ENCODE peak calls at places on chromosomes 16 and 17, in eight cellular contexts. One of them, this sample, is unnamed.

GRCh38 chr16:73434621-73435020 is 386.7 kb upstream of the ZFHX3 start:
- DNase-seq in progenitor cell of endocrine pancreas: no peak
- DNase-seq in fibroblast of pulmonary artery: no peak
- DNase-seq in AG10803: no peak
- DNase-seq in left ventricle myocardium inferior: no peak
- DNase-seq in uterus: no peak
- DNase-seq in brain microvascular endothelial cell: no peak
- DNase-seq in AG04450: no peak
- DNase-seq in this sample: no peak

GRCh38 chr16:75621170-75621477 is 2.0 kb downstream of the ADAT1 start:
- DNase-seq in fibroblast of pulmonary artery: peak; percentile 63
- DNase-seq in uterus: no peak
- DNase-seq in left ventricle myocardium inferior: no peak
- DNase-seq in AG10803: peak; percentile 47
- DNase-seq in brain microvascular endothelial cell: no peak
- DNase-seq in AG04450: no peak
- DNase-seq in progenitor cell of endocrine pancreas: no peak
- DNase-seq in this sample: no peak

GRCh38 chr17:70604854-70605253 is 435.5 kb downstream of the KCNJ2 start:
- DNase-seq in brain microvascular endothelial cell: no peak
- DNase-seq in AG04450: no peak
- DNase-seq in left ventricle myocardium inferior: no peak
- DNase-seq in AG10803: no peak
- DNase-seq in progenitor cell of endocrine pancreas: no peak
- DNase-seq in fibroblast of pulmonary artery: no peak
- DNase-seq in uterus: no peak
- DNase-seq in this sample: no peak

GRCh38 chr16:81485824-81486554 is 41.4 kb downstream of the CMIP start:
- DNase-seq in AG04450: no peak
- DNase-seq in brain microvascular endothelial cell: peak; percentile 76
- DNase-seq in uterus: no peak
- DNase-seq in progenitor cell of endocrine pancreas: no peak
- DNase-seq in left ventricle myocardium inferior: no peak
- DNase-seq in AG10803: peak; percentile 45
- DNase-seq in fibroblast of pulmonary artery: peak; percentile 25
- DNase-seq in this sample: no peak

GRCh38 chr16:85594621-85595298 is 18.4 kb upstream of the GSE1 start:
- DNase-seq in brain microvascular endothelial cell: no peak
- DNase-seq in AG04450: no peak
- DNase-seq in left ventricle myocardium inferior: no peak
- DNase-seq in uterus: no peak
- DNase-seq in progenitor cell of endocrine pancreas: no peak
- DNase-seq in fibroblast of pulmonary artery: no peak
- DNase-seq in AG10803: no peak
- DNase-seq in this sample: no peak

GRCh38 chr16:65214196-65214595 is 92.3 kb upstream of the CDH11 start:
- DNase-seq in brain microvascular endothelial cell: no peak
- DNase-seq in left ventricle myocardium inferior: no peak
- DNase-seq in AG04450: no peak
- DNase-seq in fibroblast of pulmonary artery: peak; percentile 26
- DNase-seq in AG10803: peak; percentile 32
- DNase-seq in progenitor cell of endocrine pancreas: no peak
- DNase-seq in uterus: no peak
- DNase-seq in this sample: no peak

GRCh38 chr17:73647767-73648542 is 3.7 kb upstream of the SDK2 start:
- DNase-seq in AG10803: no peak
- DNase-seq in uterus: no peak
- DNase-seq in left ventricle myocardium inferior: no peak
- DNase-seq in brain microvascular endothelial cell: no peak
- DNase-seq in fibroblast of pulmonary artery: no peak
- DNase-seq in progenitor cell of endocrine pancreas: no peak
- DNase-seq in AG04450: no peak
- DNase-seq in this sample: no peak

GRCh38 chr17:42133461-42134041 is 10.9 kb downstream of the HSPB9 start:
- DNase-seq in progenitor cell of endocrine pancreas: no peak
- DNase-seq in left ventricle myocardium inferior: no peak
- DNase-seq in uterus: no peak
- DNase-seq in brain microvascular endothelial cell: no peak
- DNase-seq in AG04450: no peak
- DNase-seq in fibroblast of pulmonary artery: no peak
- DNase-seq in AG10803: no peak
- DNase-seq in this sample: no peak

GRCh38 chr17:7589204-7589868 is 558 bp downstream of the SOX15 start:
- DNase-seq in uterus: peak; percentile 88
- DNase-seq in AG10803: peak; percentile 83
- DNase-seq in left ventricle myocardium inferior: peak; percentile 87
- DNase-seq in fibroblast of pulmonary artery: peak; percentile 88
- DNase-seq in AG04450: no peak
- DNase-seq in progenitor cell of endocrine pancreas: peak; percentile 58
- DNase-seq in brain microvascular endothelial cell: peak; percentile 77
- DNase-seq in this sample: peak; percentile 65

GRCh38 chr16:57723170-57723569 is 12.4 kb upstream of the KATNB1 start:
- DNase-seq in AG04450: no peak
- DNase-seq in uterus: no peak
- DNase-seq in AG10803: no peak
- DNase-seq in progenitor cell of endocrine pancreas: no peak
- DNase-seq in fibroblast of pulmonary artery: peak; percentile 25
- DNase-seq in left ventricle myocardium inferior: no peak
- DNase-seq in brain microvascular endothelial cell: no peak
- DNase-seq in this sample: no peak

GRCh38 chr16:49986351-49987124 is 38.5 kb upstream of the CNEP1R1 start:
- DNase-seq in left ventricle myocardium inferior: no peak
- DNase-seq in AG10803: peak; percentile 59
- DNase-seq in AG04450: no peak
- DNase-seq in progenitor cell of endocrine pancreas: no peak
- DNase-seq in brain microvascular endothelial cell: peak; percentile 27
- DNase-seq in fibroblast of pulmonary artery: peak; percentile 39
- DNase-seq in uterus: no peak
- DNase-seq in this sample: peak; percentile 10

DNA sequence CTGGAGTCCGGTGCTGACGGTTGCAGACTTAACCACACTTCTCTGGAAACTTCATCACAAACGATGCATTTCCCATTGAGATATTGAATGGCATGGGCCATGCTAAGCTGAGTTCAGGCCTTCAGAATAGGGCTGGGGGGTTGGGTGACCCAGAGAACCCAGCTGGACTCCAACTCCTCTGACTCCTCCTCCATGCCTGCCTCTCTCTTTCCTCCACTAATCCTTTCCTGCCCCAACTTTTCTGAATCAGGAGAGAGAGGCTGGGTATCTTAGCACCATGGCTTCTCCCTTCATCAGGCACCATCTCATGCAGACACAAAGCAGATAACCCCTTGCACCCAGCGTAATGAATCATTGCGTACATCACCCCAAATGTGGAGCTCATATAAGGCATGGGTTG is 193.6 kb downstream of the ZNF18 start:
- DNase-seq in progenitor cell of endocrine pancreas: no peak
- DNase-seq in uterus: no peak
- DNase-seq in fibroblast of pulmonary artery: no peak
- DNase-seq in AG10803: no peak
- DNase-seq in AG04450: no peak
- DNase-seq in left ventricle myocardium inferior: no peak
- DNase-seq in brain microvascular endothelial cell: no peak
- DNase-seq in this sample: no peak
- TF ChIP-seq CTCF in progenitor cell of endocrine pancreas: no peak
- TF ChIP-seq CTCF in uterus: no peak
- TF ChIP-seq CTCF in fibroblast of pulmonary artery: no peak
- TF ChIP-seq CTCF in AG10803: no peak
- TF ChIP-seq CTCF in AG04450: no peak
- TF ChIP-seq CTCF in left ventricle myocardium inferior: no peak
- TF ChIP-seq CTCF in brain microvascular endothelial cell: no peak
- TF ChIP-seq CTCF in this sample: no peak

GRCh38 chr17:46785696-46786095 is 32.8 kb downstream of the WNT3 start:
- DNase-seq in fibroblast of pulmonary artery: no peak
- DNase-seq in uterus: no peak
- DNase-seq in brain microvascular endothelial cell: no peak
- DNase-seq in left ventricle myocardium inferior: no peak
- DNase-seq in AG04450: no peak
- DNase-seq in AG10803: no peak
- DNase-seq in progenitor cell of endocrine pancreas: no peak
- DNase-seq in this sample: no peak

GRCh38 chr17:46783031-46783593 is 35.4 kb downstream of the WNT3 start:
- DNase-seq in brain microvascular endothelial cell: no peak
- DNase-seq in uterus: no peak
- DNase-seq in AG04450: no peak
- DNase-seq in fibroblast of pulmonary artery: no peak
- DNase-seq in left ventricle myocardium inferior: no peak
- DNase-seq in AG10803: no peak
- DNase-seq in progenitor cell of endocrine pancreas: no peak
- DNase-seq in this sample: no peak

GRCh38 chr17:46777943-46778915 is 40.3 kb downstream of the WNT3 start:
- DNase-seq in left ventricle myocardium inferior: no peak
- DNase-seq in fibroblast of pulmonary artery: no peak
- DNase-seq in progenitor cell of endocrine pancreas: no peak
- DNase-seq in AG10803: no peak
- DNase-seq in brain microvascular endothelial cell: no peak
- DNase-seq in AG04450: no peak
- DNase-seq in uterus: no peak
- DNase-seq in this sample: no peak

GRCh38 chr17:46780003-46780373 is 38.5 kb downstream of the WNT3 start:
- DNase-seq in progenitor cell of endocrine pancreas: no peak
- DNase-seq in uterus: no peak
- DNase-seq in AG04450: no peak
- DNase-seq in brain microvascular endothelial cell: no peak
- DNase-seq in left ventricle myocardium inferior: no peak
- DNase-seq in fibroblast of pulmonary artery: no peak
- DNase-seq in AG10803: no peak
- DNase-seq in this sample: no peak

DNA sequence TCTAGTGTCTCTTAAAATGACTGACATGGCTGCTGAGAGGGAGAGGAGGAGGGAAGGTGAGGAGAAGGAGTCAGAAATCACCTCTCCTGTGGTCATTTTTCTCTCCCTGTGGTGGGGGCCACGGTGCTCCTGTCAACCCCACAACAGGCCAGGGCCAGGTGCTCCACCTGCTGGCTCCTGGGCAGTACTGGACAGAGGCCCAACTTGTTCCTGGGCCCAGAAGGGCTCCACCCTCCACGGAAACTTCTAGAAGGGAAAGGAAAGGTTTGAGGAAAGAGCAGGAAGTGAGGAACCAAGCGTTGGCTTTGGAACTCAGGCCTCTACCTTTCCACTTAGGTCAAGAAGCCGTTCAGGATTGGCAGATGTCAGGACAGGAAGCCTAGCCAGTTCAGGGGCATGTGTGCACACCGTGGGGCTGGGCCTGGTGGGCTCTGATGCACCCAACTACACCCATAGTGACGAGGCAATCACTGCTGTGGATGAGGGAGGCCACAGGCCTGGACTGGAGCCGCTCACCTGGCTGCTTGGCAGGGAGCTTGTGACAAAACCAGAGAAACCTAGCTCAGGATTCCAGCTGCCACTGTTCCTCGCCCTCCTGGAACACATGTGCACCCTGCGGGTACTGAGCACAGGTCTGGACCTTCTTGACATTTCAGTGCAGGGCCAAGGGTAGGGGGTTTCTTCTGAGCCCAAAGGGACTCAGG is 36.1 kb downstream of the WNT3 start:
- DNase-seq in fibroblast of pulmonary artery: peak; percentile 46
- DNase-seq in AG10803: no peak
- DNase-seq in progenitor cell of endocrine pancreas: no peak
- DNase-seq in brain microvascular endothelial cell: no peak
- DNase-seq in AG04450: no peak
- DNase-seq in uterus: no peak
- DNase-seq in left ventricle myocardium inferior: no peak
- DNase-seq in this sample: no peak
- TF ChIP-seq CTCF in fibroblast of pulmonary artery: peak; percentile 68
- TF ChIP-seq CTCF in AG10803: peak; percentile 47
- TF ChIP-seq CTCF in progenitor cell of endocrine pancreas: peak; percentile 63
- TF ChIP-seq CTCF in brain microvascular endothelial cell: peak; percentile 92
- TF ChIP-seq CTCF in AG04450: peak; percentile 60
- TF ChIP-seq CTCF in uterus: peak; percentile 8
- TF ChIP-seq CTCF in left ventricle myocardium inferior: peak; percentile 67
- TF ChIP-seq CTCF in this sample: peak; percentile 41

GRCh38 chr17:40301315-40301714 is 7.7 kb upstream of the RARA start:
- DNase-seq in brain microvascular endothelial cell: no peak
- DNase-seq in left ventricle myocardium inferior: no peak
- DNase-seq in AG10803: no peak
- DNase-seq in fibroblast of pulmonary artery: no peak
- DNase-seq in AG04450: no peak
- DNase-seq in uterus: no peak
- DNase-seq in progenitor cell of endocrine pancreas: no peak
- DNase-seq in this sample: no peak
- TF ChIP-seq CTCF in brain microvascular endothelial cell: peak; percentile 39
- TF ChIP-seq CTCF in left ventricle myocardium inferior: peak; percentile 51
- TF ChIP-seq CTCF in AG10803: no peak
- TF ChIP-seq CTCF in fibroblast of pulmonary artery: no peak
- TF ChIP-seq CTCF in AG04450: no peak
- TF ChIP-seq CTCF in uterus: no peak
- TF ChIP-seq CTCF in progenitor cell of endocrine pancreas: peak; percentile 50
- TF ChIP-seq CTCF in this sample: no peak

GRCh38 chr17:50806141-50806643 is 29.2 kb upstream of the WFIKKN2 start:
- DNase-seq in AG04450: no peak
- DNase-seq in fibroblast of pulmonary artery: peak; percentile 23
- DNase-seq in uterus: no peak
- DNase-seq in AG10803: no peak
- DNase-seq in left ventricle myocardium inferior: no peak
- DNase-seq in brain microvascular endothelial cell: peak; percentile 11
- DNase-seq in progenitor cell of endocrine pancreas: no peak
- DNase-seq in this sample: no peak
- TF ChIP-seq CTCF in AG04450: peak; percentile 21
- TF ChIP-seq CTCF in fibroblast of pulmonary artery: no peak
- TF ChIP-seq CTCF in uterus: no peak
- TF ChIP-seq CTCF in AG10803: no peak
- TF ChIP-seq CTCF in left ventricle myocardium inferior: no peak
- TF ChIP-seq CTCF in brain microvascular endothelial cell: peak; percentile 51
- TF ChIP-seq CTCF in progenitor cell of endocrine pancreas: peak; percentile 11
- TF ChIP-seq CTCF in this sample: no peak

GRCh38 chr16:67248401-67249177 is at the start of gene SLC9A5:
- DNase-seq in uterus: peak; percentile 43
- DNase-seq in AG10803: no peak
- DNase-seq in fibroblast of pulmonary artery: no peak
- DNase-seq in brain microvascular endothelial cell: no peak
- DNase-seq in left ventricle myocardium inferior: peak; percentile 32
- DNase-seq in progenitor cell of endocrine pancreas: no peak
- DNase-seq in AG04450: no peak
- DNase-seq in this sample: no peak
- TF ChIP-seq CTCF in uterus: peak; percentile 18
- TF ChIP-seq CTCF in AG10803: no peak
- TF ChIP-seq CTCF in fibroblast of pulmonary artery: no peak
- TF ChIP-seq CTCF in brain microvascular endothelial cell: peak; percentile 20
- TF ChIP-seq CTCF in left ventricle myocardium inferior: peak; percentile 38
- TF ChIP-seq CTCF in progenitor cell of endocrine pancreas: peak; percentile 29
- TF ChIP-seq CTCF in AG04450: no peak
- TF ChIP-seq CTCF in this sample: no peak

GRCh38 chr17:76124582-76125390 is 16.3 kb downstream of the FOXJ1 start:
- DNase-seq in left ventricle myocardium inferior: no peak
- DNase-seq in uterus: no peak
- DNase-seq in fibroblast of pulmonary artery: peak; percentile 21
- DNase-seq in AG10803: no peak
- DNase-seq in AG04450: no peak
- DNase-seq in progenitor cell of endocrine pancreas: no peak
- DNase-seq in brain microvascular endothelial cell: no peak
- DNase-seq in this sample: no peak
- TF ChIP-seq CTCF in left ventricle myocardium inferior: no peak
- TF ChIP-seq CTCF in uterus: no peak
- TF ChIP-seq CTCF in fibroblast of pulmonary artery: peak; percentile 33
- TF ChIP-seq CTCF in AG10803: peak; percentile 33
- TF ChIP-seq CTCF in AG04450: peak; percentile 44
- TF ChIP-seq CTCF in progenitor cell of endocrine pancreas: peak; percentile 38
- TF ChIP-seq CTCF in brain microvascular endothelial cell: peak; percentile 59
- TF ChIP-seq CTCF in this sample: no peak

DNA sequence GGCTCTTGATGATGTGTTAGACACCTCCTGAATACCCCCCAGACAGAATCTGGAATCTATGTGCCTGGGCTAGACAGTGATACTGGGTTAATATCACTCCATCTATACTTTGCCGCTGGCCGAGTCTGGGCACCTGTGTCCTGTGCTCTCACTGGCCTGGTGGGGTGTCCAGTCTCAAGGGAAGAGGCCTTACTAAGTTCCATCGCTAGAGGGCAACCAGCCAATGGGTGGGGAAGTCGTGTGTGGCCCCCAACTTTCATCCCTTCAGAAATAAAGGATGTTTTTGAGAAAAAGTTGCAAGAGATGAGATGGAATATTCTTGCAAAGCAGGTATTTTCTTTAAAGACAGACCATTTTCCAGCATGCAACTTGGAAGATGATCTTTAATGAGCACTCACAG is 1.6 kb upstream of the GLP2R start:
- DNase-seq in brain microvascular endothelial cell: no peak
- DNase-seq in left ventricle myocardium inferior: no peak
- DNase-seq in AG10803: no peak
- DNase-seq in uterus: no peak
- DNase-seq in AG04450: no peak
- DNase-seq in fibroblast of pulmonary artery: no peak
- DNase-seq in progenitor cell of endocrine pancreas: no peak
- DNase-seq in this sample: no peak
- TF ChIP-seq CTCF in brain microvascular endothelial cell: peak; percentile 15
- TF ChIP-seq CTCF in left ventricle myocardium inferior: no peak
- TF ChIP-seq CTCF in AG10803: no peak
- TF ChIP-seq CTCF in uterus: no peak
- TF ChIP-seq CTCF in AG04450: peak; percentile 8
- TF ChIP-seq CTCF in fibroblast of pulmonary artery: no peak
- TF ChIP-seq CTCF in progenitor cell of endocrine pancreas: no peak
- TF ChIP-seq CTCF in this sample: no peak